ENCODE peak calls at places on chromosomes 16 and 17, in six cellular contexts. One of them, this sample, is unnamed.

GRCh38 chr16:62135903-62136302 is 99.7 kb upstream of the CDH8 start:
- DNase-seq in cardiac fibroblast: no peak
- DNase-seq in Calu3: no peak
- DNase-seq in AG09319: no peak
- DNase-seq in HepG2: no peak
- DNase-seq in foreskin keratinocyte: no peak
- DNase-seq in this sample: no peak

GRCh38 chr16:16940351-16940750 is 530.4 kb downstream of the XYLT1 start:
- DNase-seq in HepG2: no peak
- DNase-seq in Calu3: no peak
- DNase-seq in AG09319: no peak
- DNase-seq in foreskin keratinocyte: no peak
- DNase-seq in cardiac fibroblast: no peak
- DNase-seq in this sample: no peak

GRCh38 chr17:58617563-58617962 is 74.3 kb downstream of the TEX14 start:
- DNase-seq in Calu3: no peak
- DNase-seq in HepG2: peak; percentile 25
- DNase-seq in AG09319: no peak
- DNase-seq in foreskin keratinocyte: no peak
- DNase-seq in cardiac fibroblast: no peak
- DNase-seq in this sample: no peak

GRCh38 chr16:16861546-16861945 is 482.6 kb downstream of the NPIPA7 start:
- DNase-seq in Calu3: peak; percentile 59
- DNase-seq in foreskin keratinocyte: peak; percentile 3
- DNase-seq in AG09319: peak; percentile 7
- DNase-seq in cardiac fibroblast: peak; percentile 54
- DNase-seq in HepG2: peak; percentile 49
- DNase-seq in this sample: peak; percentile 34

GRCh38 chr16:28168991-28169554 is 42.7 kb downstream of the XPO6 start:
- DNase-seq in cardiac fibroblast: no peak
- DNase-seq in foreskin keratinocyte: no peak
- DNase-seq in Calu3: no peak
- DNase-seq in AG09319: no peak
- DNase-seq in HepG2: no peak
- DNase-seq in this sample: no peak

GRCh38 chr17:49946964-49947584 is 21.9 kb upstream of the DLX4 start:
- DNase-seq in HepG2: peak; percentile 30
- DNase-seq in AG09319: no peak
- DNase-seq in Calu3: no peak
- DNase-seq in foreskin keratinocyte: no peak
- DNase-seq in cardiac fibroblast: no peak
- DNase-seq in this sample: no peak

GRCh38 chr17:2837147-2837561 is 40.9 kb downstream of the RAP1GAP2 start:
- DNase-seq in cardiac fibroblast: no peak
- DNase-seq in HepG2: no peak
- DNase-seq in AG09319: no peak
- DNase-seq in Calu3: no peak
- DNase-seq in foreskin keratinocyte: no peak
- DNase-seq in this sample: no peak

GRCh38 chr16:89600956-89601355 is 12.5 kb upstream of the DPEP1 start:
- DNase-seq in AG09319: no peak
- DNase-seq in cardiac fibroblast: no peak
- DNase-seq in Calu3: no peak
- DNase-seq in foreskin keratinocyte: no peak
- DNase-seq in HepG2: no peak
- DNase-seq in this sample: no peak

GRCh38 chr16:88899901-88900648 is 33.6 kb upstream of the PABPN1L start:
- DNase-seq in Calu3: no peak
- DNase-seq in cardiac fibroblast: no peak
- DNase-seq in AG09319: no peak
- DNase-seq in HepG2: no peak
- DNase-seq in foreskin keratinocyte: no peak
- DNase-seq in this sample: no peak

GRCh38 chr17:75769536-75769935 is 4.5 kb upstream of the GALK1 start:
- DNase-seq in foreskin keratinocyte: no peak
- DNase-seq in Calu3: no peak
- DNase-seq in HepG2: no peak
- DNase-seq in cardiac fibroblast: no peak
- DNase-seq in AG09319: no peak
- DNase-seq in this sample: no peak

GRCh38 chr17:21174719-21175118 is 39.2 kb downstream of the TMEM11 start:
- DNase-seq in cardiac fibroblast: peak; percentile 20
- DNase-seq in foreskin keratinocyte: no peak
- DNase-seq in AG09319: no peak
- DNase-seq in Calu3: no peak
- DNase-seq in HepG2: no peak
- DNase-seq in this sample: no peak

GRCh38 chr17:48110722-48111121 is 3.2 kb downstream of the SNX11 start:
- DNase-seq in AG09319: no peak
- DNase-seq in HepG2: no peak
- DNase-seq in foreskin keratinocyte: no peak
- DNase-seq in cardiac fibroblast: no peak
- DNase-seq in Calu3: no peak
- DNase-seq in this sample: no peak

GRCh38 chr17:17001874-17002520 is 30.1 kb upstream of the TNFRSF13B start:
- DNase-seq in foreskin keratinocyte: peak; percentile 38
- DNase-seq in Calu3: peak; percentile 83
- DNase-seq in AG09319: peak; percentile 11
- DNase-seq in cardiac fibroblast: peak; percentile 69
- DNase-seq in HepG2: peak; percentile 48
- DNase-seq in this sample: peak; percentile 84

GRCh38 chr16:30377050-30377811 is 2.6 kb downstream of the MYL11 start:
- DNase-seq in Calu3: no peak
- DNase-seq in HepG2: no peak
- DNase-seq in AG09319: no peak
- DNase-seq in foreskin keratinocyte: no peak
- DNase-seq in cardiac fibroblast: no peak
- DNase-seq in this sample: no peak

GRCh38 chr16:2054543-2055245 is 6.9 kb downstream of the TSC2 start:
- DNase-seq in HepG2: no peak
- DNase-seq in foreskin keratinocyte: no peak
- DNase-seq in Calu3: peak; percentile 61
- DNase-seq in cardiac fibroblast: no peak
- DNase-seq in AG09319: no peak
- DNase-seq in this sample: no peak

GRCh38 chr17:76820039-76820438 is 48.2 kb upstream of the MGAT5B start:
- DNase-seq in cardiac fibroblast: no peak
- DNase-seq in HepG2: no peak
- DNase-seq in foreskin keratinocyte: no peak
- DNase-seq in AG09319: no peak
- DNase-seq in Calu3: no peak
- DNase-seq in this sample: no peak

GRCh38 chr17:8941980-8942617 is 23.4 kb downstream of the PIK3R5 start:
- DNase-seq in Calu3: no peak
- DNase-seq in cardiac fibroblast: no peak
- DNase-seq in HepG2: no peak
- DNase-seq in foreskin keratinocyte: no peak
- DNase-seq in AG09319: no peak
- DNase-seq in this sample: no peak

DNA sequence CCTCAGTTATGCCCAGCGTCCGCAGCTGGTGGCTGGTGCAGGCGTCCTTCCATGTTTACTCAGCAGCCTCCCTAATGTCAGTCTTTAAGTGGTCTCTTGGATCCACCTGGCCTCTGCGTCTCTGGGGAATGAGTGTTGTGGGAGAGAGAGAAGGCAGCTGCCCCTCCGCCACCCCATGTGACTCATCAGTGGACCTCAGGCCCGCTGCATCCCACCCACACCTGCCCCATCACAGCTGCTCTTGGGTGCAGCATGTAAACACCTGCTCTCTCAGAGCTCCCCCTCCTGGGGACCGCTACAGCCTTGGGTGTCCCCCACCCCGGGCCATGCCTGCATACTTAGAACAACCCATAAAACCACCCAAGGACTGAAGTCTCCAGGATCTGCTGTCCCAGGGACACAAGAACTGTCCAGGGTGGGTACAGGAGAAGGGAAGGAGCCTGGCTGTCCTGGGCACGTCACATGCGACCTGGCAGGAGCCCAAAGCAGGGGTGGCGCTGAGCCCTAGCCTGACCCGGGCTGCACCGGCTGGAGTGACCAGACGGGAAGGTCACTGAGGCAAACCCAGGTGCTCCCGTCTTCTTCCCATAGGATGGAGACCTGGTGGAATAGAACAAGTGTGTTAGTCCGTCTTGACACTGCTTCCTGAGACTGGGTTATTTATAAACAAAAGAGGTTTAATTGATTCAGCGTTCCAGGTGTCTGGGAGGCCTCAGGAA is 4.2 kb downstream of the C16orf90 start:
- DNase-seq in foreskin keratinocyte: no peak
- DNase-seq in cardiac fibroblast: no peak
- DNase-seq in HepG2: peak; percentile 40
- DNase-seq in Calu3: no peak
- DNase-seq in AG09319: no peak
- DNase-seq in this sample: no peak
- TF ChIP-seq CTCF in foreskin keratinocyte: no peak
- TF ChIP-seq CTCF in cardiac fibroblast: no peak
- TF ChIP-seq CTCF in HepG2: peak; percentile 82
- TF ChIP-seq CTCF in Calu3: no peak
- TF ChIP-seq CTCF in AG09319: no peak
- TF ChIP-seq CTCF in this sample: no peak

GRCh38 chr17:19753661-19754463 is 5.8 kb upstream of the ALDH3A1 start:
- DNase-seq in cardiac fibroblast: no peak
- DNase-seq in foreskin keratinocyte: peak; percentile 63
- DNase-seq in Calu3: peak; percentile 72
- DNase-seq in AG09319: no peak
- DNase-seq in HepG2: no peak
- DNase-seq in this sample: peak; percentile 52
- TF ChIP-seq CTCF in cardiac fibroblast: no peak
- TF ChIP-seq CTCF in foreskin keratinocyte: peak; percentile 78
- TF ChIP-seq CTCF in Calu3: peak; percentile 61
- TF ChIP-seq CTCF in AG09319: peak; percentile 26
- TF ChIP-seq CTCF in HepG2: peak; percentile 51
- TF ChIP-seq CTCF in this sample: peak; percentile 81

DNA sequence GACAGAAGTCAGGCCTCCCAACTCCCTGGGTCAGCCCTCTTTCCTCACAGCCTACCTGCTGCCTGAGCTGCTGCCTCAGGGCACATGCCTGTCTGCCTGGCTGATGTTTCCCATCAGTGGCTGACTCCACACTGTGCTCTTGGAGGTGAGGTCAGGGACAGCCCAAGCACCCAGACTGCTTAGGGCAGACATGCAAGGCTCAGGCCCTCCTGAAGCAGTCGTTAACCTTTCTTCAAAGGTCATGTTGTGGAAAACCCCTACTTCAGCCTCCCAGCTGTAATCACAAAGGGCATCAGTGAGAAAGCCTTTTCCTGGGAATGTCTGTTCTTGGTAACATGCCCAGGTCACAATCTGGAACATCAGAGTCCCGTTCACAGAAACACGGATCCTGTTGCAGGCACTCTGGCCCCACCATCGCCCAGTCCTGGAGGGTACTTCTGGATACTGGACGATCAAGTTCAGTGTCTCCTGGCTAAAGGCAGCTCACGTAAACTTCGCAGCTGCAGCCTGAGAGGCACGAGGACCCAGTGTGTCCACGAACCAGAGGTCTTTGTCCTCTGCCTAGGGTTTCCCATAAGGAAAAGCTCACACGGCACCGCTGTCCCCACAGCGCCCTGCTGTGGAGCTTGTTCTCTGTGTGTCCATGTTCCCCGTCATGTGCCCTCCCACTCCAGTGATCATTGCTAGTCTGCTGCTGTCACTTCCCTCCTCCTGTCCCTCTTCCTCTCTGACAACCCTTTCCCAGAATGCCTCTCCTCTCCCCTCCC is 54.9 kb downstream of the GNAO1 start:
- DNase-seq in foreskin keratinocyte: peak; percentile 87
- DNase-seq in AG09319: peak; percentile 14
- DNase-seq in cardiac fibroblast: no peak
- DNase-seq in Calu3: no peak
- DNase-seq in HepG2: peak; percentile 18
- DNase-seq in this sample: peak; percentile 79
- TF ChIP-seq CTCF in foreskin keratinocyte: no peak
- TF ChIP-seq CTCF in AG09319: no peak
- TF ChIP-seq CTCF in cardiac fibroblast: no peak
- TF ChIP-seq CTCF in Calu3: no peak
- TF ChIP-seq CTCF in HepG2: peak; percentile 47
- TF ChIP-seq CTCF in this sample: no peak

GRCh38 chr17:7347630-7348477 is 4.1 kb upstream of the KCTD11 start:
- DNase-seq in cardiac fibroblast: peak; percentile 18
- DNase-seq in AG09319: no peak
- DNase-seq in HepG2: no peak
- DNase-seq in Calu3: no peak
- DNase-seq in foreskin keratinocyte: no peak
- DNase-seq in this sample: no peak
- TF ChIP-seq CTCF in cardiac fibroblast: no peak
- TF ChIP-seq CTCF in AG09319: no peak
- TF ChIP-seq CTCF in HepG2: no peak
- TF ChIP-seq CTCF in Calu3: no peak
- TF ChIP-seq CTCF in foreskin keratinocyte: no peak
- TF ChIP-seq CTCF in this sample: no peak